ENCODE peak calls at places on chromosomes 16 and 17, in five cellular contexts. I, V, N, H and A are unnamed samples.

GRCh38 chr17:27848941-27849340 is 44.2 kb downstream of the LYRM9 start:
- DNase-seq in I (no peak), V (no peak), N (no peak), H (no peak), A (no peak)

GRCh38 chr17:74759243-74759801 is 10.9 kb downstream of the NHERF1 start:
- DNase-seq in I (no peak), V (no peak), N (no peak), H (no peak), A (no peak)

GRCh38 chr17:28949185-28950016 is 1.9 kb downstream of the PHF12 start:
- DNase-seq in I (peak), V (peak), N (peak), H (peak), A (no peak)

GRCh38 chr16:12728471-12728870 is 75.2 kb downstream of the CPPED1 start:
- DNase-seq in I (no peak), V (no peak), N (no peak), H (no peak), A (no peak)

GRCh38 chr16:30095166-30096078 is 591 bp downstream of the YPEL3 start:
- DNase-seq in I (peak), V (no peak), N (peak), H (no peak), A (no peak)

GRCh38 chr16:11972128-11972527 is 4.4 kb upstream of the SNX29 start:
- DNase-seq in I (no peak), V (no peak), N (no peak), H (no peak), A (no peak)

GRCh38 chr17:40019140-40019991 is 4.1 kb downstream of the CSF3 start:
- DNase-seq in I (peak), V (peak), N (no peak), H (peak), A (peak)

GRCh38 chr17:82153745-82154375 is 55.8 kb upstream of the FASN start:
- DNase-seq in I (peak), V (peak), N (peak), H (peak), A (peak)

GRCh38 chr16:84541999-84542876 is 37.8 kb upstream of the MEAK7 start:
- DNase-seq in I (no peak), V (no peak), N (no peak), H (peak), A (no peak)

GRCh38 chr16:85612191-85612800 is 826 bp upstream of the GSE1 start:
- DNase-seq in I (peak), V (peak), N (peak), H (peak), A (no peak)

GRCh38 chr16:85613609-85614337 is 651 bp downstream of the GSE1 start:
- DNase-seq in I (peak), V (peak), N (peak), H (peak), A (no peak)

GRCh38 chr16:85611455-85612190 is 1.5 kb upstream of the GSE1 start:
- DNase-seq in I (peak), V (peak), N (peak), H (peak), A (no peak)

GRCh38 chr16:85614338-85615013 is 1.4 kb downstream of the GSE1 start:
- DNase-seq in I (no peak), V (peak), N (no peak), H (no peak), A (no peak)

DNA sequence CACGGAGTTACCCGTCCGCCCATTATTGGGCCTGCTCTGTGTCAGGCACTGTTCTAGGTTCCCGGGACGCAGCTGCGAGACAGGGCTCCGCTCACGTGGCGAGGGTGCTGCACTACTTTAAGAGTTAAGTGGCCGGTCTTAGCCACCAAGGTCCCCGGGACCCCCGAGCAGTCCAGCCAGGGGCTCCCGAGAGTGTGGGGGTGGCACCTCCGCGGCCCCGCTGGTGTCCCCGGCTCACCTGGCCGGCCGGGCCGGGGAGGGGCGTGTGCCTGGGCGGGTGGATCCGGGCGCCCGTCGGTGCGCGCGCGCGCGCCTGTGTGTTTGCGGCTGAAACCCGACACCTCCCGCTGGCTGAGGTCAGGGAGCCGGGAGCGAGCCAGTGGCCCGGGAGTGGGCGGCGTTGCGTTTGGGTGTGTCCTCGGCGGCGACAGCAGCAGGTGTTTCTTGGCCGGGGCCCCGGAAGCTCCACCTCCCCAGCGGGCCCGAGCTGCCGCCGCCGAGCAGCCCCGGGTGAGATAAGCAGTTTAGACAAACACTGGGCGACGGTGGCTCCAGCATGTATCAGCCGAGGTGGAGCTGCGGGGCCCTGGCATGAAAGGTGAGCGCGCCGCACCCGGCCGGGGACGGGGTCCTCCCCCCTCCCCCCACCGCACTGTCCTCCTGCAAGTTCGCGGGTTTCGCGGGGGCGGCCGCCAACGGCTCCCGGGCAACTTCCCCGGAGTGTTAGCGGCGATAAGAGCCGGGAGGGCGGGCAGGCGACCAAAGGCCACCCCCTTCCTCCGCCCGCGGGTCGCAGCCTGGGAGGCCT is at the start of gene GSE1:
- DNase-seq in I (peak), V (peak), N (peak), H (peak), A (no peak)
- TF ChIP-seq CTCF in I (no peak), V (no peak), N (no peak), H (no peak), A (no peak)

DNA sequence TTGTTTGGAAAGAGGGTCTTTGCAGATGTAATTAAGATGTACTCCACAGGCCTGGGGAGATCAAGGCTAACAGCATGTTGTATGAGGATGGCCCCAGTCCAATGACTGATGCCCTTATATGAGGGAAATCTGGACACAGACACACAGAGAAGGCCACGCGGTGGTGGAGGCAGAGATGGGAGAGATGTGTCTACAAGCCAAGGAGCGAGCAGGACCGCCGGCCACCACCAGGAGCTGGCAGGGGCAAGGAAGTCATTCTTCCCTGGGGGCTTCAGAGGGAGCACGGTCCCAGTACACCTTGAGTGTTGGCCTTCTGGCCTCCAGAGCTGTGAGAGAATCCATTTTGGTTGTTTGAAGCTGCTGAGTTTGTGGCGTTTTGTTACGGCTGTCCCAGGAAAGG is 14.7 kb downstream of the SOCS3 start:
- DNase-seq in I (no peak), V (no peak), N (no peak), H (no peak), A (no peak)
- TF ChIP-seq CTCF in I (no peak), V (no peak), N (no peak), H (no peak), A (no peak)

DNA sequence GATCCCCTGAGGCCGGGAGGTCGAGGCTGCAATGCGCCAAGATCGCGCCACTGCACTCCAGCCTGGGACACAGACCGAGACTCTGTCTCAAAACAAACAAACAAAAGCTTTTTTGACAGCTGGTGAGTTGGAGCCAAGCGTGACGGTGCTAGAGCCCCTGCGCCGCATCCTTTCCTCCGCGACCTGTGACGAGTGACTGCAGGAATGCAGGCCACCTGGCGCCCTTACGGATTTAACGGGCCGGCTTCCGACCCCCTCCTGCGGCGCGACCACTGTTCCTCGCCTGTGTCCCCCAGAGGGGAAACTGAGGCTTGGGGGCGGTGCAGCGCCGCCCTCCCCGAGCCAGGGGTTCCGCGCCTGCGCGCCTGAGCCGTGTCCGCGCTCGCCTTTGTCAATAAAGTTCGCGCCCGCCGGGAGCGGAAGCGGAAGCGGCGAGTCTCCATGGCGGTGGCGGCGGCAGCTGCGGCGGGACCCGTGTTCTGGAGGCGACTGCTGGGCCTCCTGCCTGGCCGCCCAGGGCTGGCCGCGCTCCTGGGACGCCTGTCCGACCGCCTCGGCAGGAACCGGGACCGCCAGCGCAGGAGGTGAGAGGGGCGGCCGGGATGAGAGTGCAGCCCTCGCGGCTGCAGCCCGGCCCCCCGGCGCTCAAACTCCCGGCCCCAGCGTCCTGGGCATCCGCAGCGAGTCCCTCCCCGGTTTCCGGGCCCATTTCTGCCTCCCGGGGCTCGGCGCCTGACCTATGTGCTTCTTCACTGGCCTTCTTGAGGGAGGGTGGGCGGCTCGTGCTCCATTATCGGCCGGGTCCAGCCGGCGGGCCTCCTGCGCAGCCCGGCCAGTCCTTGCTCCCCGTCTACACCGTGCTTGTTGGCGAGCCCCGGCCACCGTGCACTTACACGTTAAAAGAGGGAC is at the start of gene PGS1:
- DNase-seq in I (peak), V (peak), N (peak), H (peak), A (peak)
- TF ChIP-seq CTCF in I (no peak), V (no peak), N (no peak), H (no peak), A (no peak)

GRCh38 chr17:19867094-19867653 is 562 bp downstream of the ULK2 start:
- DNase-seq in I (no peak), V (peak), N (peak), H (peak), A (no peak)

GRCh38 chr17:19867654-19868395 is at the start of gene ULK2:
- DNase-seq in I (peak), V (peak), N (peak), H (peak), A (no peak)
- TF ChIP-seq CTCF in I (no peak), V (peak), N (peak), H (peak), A (no peak)